ENCODE peak calls at places on chromosomes 3 and 15, in five cellular contexts. E, Z, C, D and H are unnamed samples.

GRCh38 chr3:162170581-162170980 is 674.0 kb downstream of the OTOL1 start:
- DNase-seq in E (no peak), Z (no peak), C (peak; percentile 4), D (no peak), H (no peak)

GRCh38 chr3:166362698-166363097 is 525.5 kb upstream of the BCHE start:
- DNase-seq in E (no peak), Z (no peak), C (no peak), D (no peak), H (no peak)

GRCh38 chr3:42123012-42123581 is 31.9 kb downstream of the TRAK1 start:
- DNase-seq in E (no peak), Z (no peak), C (no peak), D (no peak), H (no peak)

GRCh38 chr3:14980689-14981088 is 33.3 kb downstream of the NR2C2 start:
- DNase-seq in E (no peak), Z (no peak), C (no peak), D (no peak), H (no peak)

GRCh38 chr3:171810278-171811058 is at the start of gene PLD1:
- DNase-seq in E (peak; percentile 12), Z (peak; percentile 90), C (peak; percentile 53), D (peak; percentile 83), H (peak; percentile 13)

GRCh38 chr15:82850242-82850591 is 40.8 kb downstream of the WHAMM start:
- DNase-seq in E (no peak), Z (no peak), C (peak; percentile 9), D (no peak), H (no peak)

GRCh38 chr15:26179906-26180305 is 316.8 kb upstream of the ATP10A start:
- DNase-seq in E (no peak), Z (no peak), C (no peak), D (peak; percentile 13), H (no peak)

GRCh38 chr3:161274691-161275298 is 53.7 kb downstream of the NMD3 start:
- DNase-seq in E (peak; percentile 17), Z (no peak), C (peak; percentile 39), D (peak; percentile 80), H (no peak)

GRCh38 chr3:58568572-58569286 is 8.5 kb downstream of the FAM107A start:
- DNase-seq in E (peak; percentile 61), Z (peak; percentile 82), C (peak; percentile 52), D (peak; percentile 58), H (peak; percentile 58)

GRCh38 chr15:56933420-56934210 is 15.2 kb downstream of the TCF12 start:
- DNase-seq in E (no peak), Z (no peak), C (no peak), D (no peak), H (no peak)

GRCh38 chr3:126205717-126206655 is 25.6 kb upstream of the ALDH1L1 start:
- DNase-seq in E (no peak), Z (no peak), C (no peak), D (no peak), H (no peak)

GRCh38 chr15:26736502-26737248 is 36.2 kb downstream of the GABRB3 start:
- DNase-seq in E (no peak), Z (no peak), C (no peak), D (no peak), H (no peak)

GRCh38 chr3:117444175-117444574 is 734.6 kb downstream of the TUSC7 start:
- DNase-seq in E (no peak), Z (no peak), C (no peak), D (no peak), H (no peak)

GRCh38 chr3:124563376-124563775 is 166.9 kb upstream of the UMPS start:
- DNase-seq in E (no peak), Z (no peak), C (no peak), D (no peak), H (no peak)

GRCh38 chr3:158405507-158405906 is 165.5 kb upstream of the MLF1 start:
- DNase-seq in E (no peak), Z (no peak), C (no peak), D (no peak), H (no peak)

GRCh38 chr3:190617185-190617584 is 103.3 kb downstream of the IL1RAP start:
- DNase-seq in E (peak; percentile 5), Z (no peak), C (peak; percentile 78), D (no peak), H (no peak)

GRCh38 chr3:12473503-12473902 is 10.8 kb upstream of the TSEN2 start:
- DNase-seq in E (no peak), Z (no peak), C (no peak), D (no peak), H (no peak)

GRCh38 chr15:51302480-51302879 is 35.9 kb downstream of the CYP19A1 start:
- DNase-seq in E (no peak), Z (no peak), C (no peak), D (no peak), H (no peak)

GRCh38 chr15:101675015-101675414 is 22.8 kb upstream of the TM2D3 start:
- DNase-seq in E (no peak), Z (no peak), C (peak; percentile 48), D (no peak), H (no peak)